ENCODE peak calls at places on chromosomes 13 and 19, in nine cellular contexts. One of them, this sample, is unnamed.

GRCh38 chr13:44142911-44143665 is 230.5 kb upstream of the SERP2 start:
- DNase-seq in left kidney: no peak
- DNase-seq in WTC11: no peak
- DNase-seq in activated CD8-positive, alpha-beta memory T cell treated with anti-CD3 and anti-CD28 coated beads for 1 hour: no peak
- DNase-seq in NCI-H774: no peak
- DNase-seq in T-helper 9 cell: no peak
- DNase-seq in activated T-helper 1 cell treated with anti-CD3 and anti-CD28 coated beads, Interleukin-12 subunit alpha, Interleukin-12 subunit beta, Interleukin-2, Interleukin-4 antibody, amounts not matched to agents 30 ng/mL and 10 ng/mL and 1 ng/mL, durations not matched to agents 14 hours and 24 hours and 36 hours: no peak
- DNase-seq in hypothalamus: no peak
- DNase-seq in T-helper 1 cell: no peak
- DNase-seq in this sample: no peak

GRCh38 chr13:34172048-34172447 is 354.1 kb downstream of the RFC3 start:
- DNase-seq in NCI-H774: no peak
- DNase-seq in left kidney: no peak
- DNase-seq in T-helper 9 cell: no peak
- DNase-seq in activated T-helper 1 cell treated with anti-CD3 and anti-CD28 coated beads, Interleukin-12 subunit alpha, Interleukin-12 subunit beta, Interleukin-2, Interleukin-4 antibody, amounts not matched to agents 30 ng/mL and 10 ng/mL and 1 ng/mL, durations not matched to agents 14 hours and 24 hours and 36 hours: no peak
- DNase-seq in T-helper 1 cell: no peak
- DNase-seq in WTC11: no peak
- DNase-seq in activated CD8-positive, alpha-beta memory T cell treated with anti-CD3 and anti-CD28 coated beads for 1 hour: no peak
- DNase-seq in hypothalamus: no peak
- DNase-seq in this sample: no peak

GRCh38 chr19:50565984-50566903 is 2.0 kb downstream of the LRRC4B start:
- DNase-seq in left kidney: peak
- DNase-seq in hypothalamus: peak
- DNase-seq in activated CD8-positive, alpha-beta memory T cell treated with anti-CD3 and anti-CD28 coated beads for 1 hour: no peak
- DNase-seq in NCI-H774: no peak
- DNase-seq in activated T-helper 1 cell treated with anti-CD3 and anti-CD28 coated beads, Interleukin-12 subunit alpha, Interleukin-12 subunit beta, Interleukin-2, Interleukin-4 antibody, amounts not matched to agents 30 ng/mL and 10 ng/mL and 1 ng/mL, durations not matched to agents 14 hours and 24 hours and 36 hours: no peak
- DNase-seq in T-helper 9 cell: no peak
- DNase-seq in WTC11: peak
- DNase-seq in T-helper 1 cell: no peak
- DNase-seq in this sample: no peak

GRCh38 chr19:15584541-15585115 is 30.4 kb upstream of the CYP4F8 start:
- DNase-seq in T-helper 1 cell: peak
- DNase-seq in activated T-helper 1 cell treated with anti-CD3 and anti-CD28 coated beads, Interleukin-12 subunit alpha, Interleukin-12 subunit beta, Interleukin-2, Interleukin-4 antibody, amounts not matched to agents 30 ng/mL and 10 ng/mL and 1 ng/mL, durations not matched to agents 14 hours and 24 hours and 36 hours: peak
- DNase-seq in NCI-H774: peak
- DNase-seq in WTC11: peak
- DNase-seq in hypothalamus: no peak
- DNase-seq in activated CD8-positive, alpha-beta memory T cell treated with anti-CD3 and anti-CD28 coated beads for 1 hour: peak
- DNase-seq in T-helper 9 cell: peak
- DNase-seq in left kidney: peak
- DNase-seq in this sample: no peak

GRCh38 chr19:964116-964520 is 20.0 kb upstream of the WDR18 start:
- DNase-seq in T-helper 1 cell: no peak
- DNase-seq in hypothalamus: no peak
- DNase-seq in activated T-helper 1 cell treated with anti-CD3 and anti-CD28 coated beads, Interleukin-12 subunit alpha, Interleukin-12 subunit beta, Interleukin-2, Interleukin-4 antibody, amounts not matched to agents 30 ng/mL and 10 ng/mL and 1 ng/mL, durations not matched to agents 14 hours and 24 hours and 36 hours: no peak
- DNase-seq in left kidney: no peak
- DNase-seq in T-helper 9 cell: no peak
- DNase-seq in WTC11: no peak
- DNase-seq in NCI-H774: no peak
- DNase-seq in activated CD8-positive, alpha-beta memory T cell treated with anti-CD3 and anti-CD28 coated beads for 1 hour: no peak
- DNase-seq in this sample: no peak

GRCh38 chr13:32594339-32594738 is 8.1 kb downstream of the PDS5B start:
- DNase-seq in T-helper 1 cell: no peak
- DNase-seq in activated T-helper 1 cell treated with anti-CD3 and anti-CD28 coated beads, Interleukin-12 subunit alpha, Interleukin-12 subunit beta, Interleukin-2, Interleukin-4 antibody, amounts not matched to agents 30 ng/mL and 10 ng/mL and 1 ng/mL, durations not matched to agents 14 hours and 24 hours and 36 hours: no peak
- DNase-seq in activated CD8-positive, alpha-beta memory T cell treated with anti-CD3 and anti-CD28 coated beads for 1 hour: no peak
- DNase-seq in NCI-H774: no peak
- DNase-seq in hypothalamus: no peak
- DNase-seq in WTC11: no peak
- DNase-seq in T-helper 9 cell: no peak
- DNase-seq in left kidney: no peak
- DNase-seq in this sample: no peak

GRCh38 chr19:7293795-7294570 is at the start of gene INSR:
- DNase-seq in NCI-H774: peak
- DNase-seq in T-helper 1 cell: no peak
- DNase-seq in activated CD8-positive, alpha-beta memory T cell treated with anti-CD3 and anti-CD28 coated beads for 1 hour: peak
- DNase-seq in hypothalamus: peak
- DNase-seq in activated T-helper 1 cell treated with anti-CD3 and anti-CD28 coated beads, Interleukin-12 subunit alpha, Interleukin-12 subunit beta, Interleukin-2, Interleukin-4 antibody, amounts not matched to agents 30 ng/mL and 10 ng/mL and 1 ng/mL, durations not matched to agents 14 hours and 24 hours and 36 hours: peak
- DNase-seq in T-helper 9 cell: no peak
- DNase-seq in WTC11: peak
- DNase-seq in left kidney: peak
- DNase-seq in this sample: peak

GRCh38 chr19:17926044-17926443 is 6.8 kb upstream of the CCDC124 start:
- DNase-seq in T-helper 1 cell: no peak
- DNase-seq in NCI-H774: no peak
- DNase-seq in activated CD8-positive, alpha-beta memory T cell treated with anti-CD3 and anti-CD28 coated beads for 1 hour: no peak
- DNase-seq in left kidney: no peak
- DNase-seq in hypothalamus: no peak
- DNase-seq in activated T-helper 1 cell treated with anti-CD3 and anti-CD28 coated beads, Interleukin-12 subunit alpha, Interleukin-12 subunit beta, Interleukin-2, Interleukin-4 antibody, amounts not matched to agents 30 ng/mL and 10 ng/mL and 1 ng/mL, durations not matched to agents 14 hours and 24 hours and 36 hours: no peak
- DNase-seq in T-helper 9 cell: no peak
- DNase-seq in WTC11: no peak
- DNase-seq in this sample: no peak

GRCh38 chr19:3207466-3208242 is 16.8 kb upstream of the CELF5 start:
- DNase-seq in WTC11: peak
- DNase-seq in T-helper 9 cell: no peak
- DNase-seq in activated T-helper 1 cell treated with anti-CD3 and anti-CD28 coated beads, Interleukin-12 subunit alpha, Interleukin-12 subunit beta, Interleukin-2, Interleukin-4 antibody, amounts not matched to agents 30 ng/mL and 10 ng/mL and 1 ng/mL, durations not matched to agents 14 hours and 24 hours and 36 hours: no peak
- DNase-seq in left kidney: no peak
- DNase-seq in hypothalamus: no peak
- DNase-seq in T-helper 1 cell: no peak
- DNase-seq in NCI-H774: no peak
- DNase-seq in activated CD8-positive, alpha-beta memory T cell treated with anti-CD3 and anti-CD28 coated beads for 1 hour: no peak
- DNase-seq in this sample: no peak

GRCh38 chr19:49475995-49476880 is 2.2 kb downstream of the FLT3LG start:
- DNase-seq in NCI-H774: no peak
- DNase-seq in activated CD8-positive, alpha-beta memory T cell treated with anti-CD3 and anti-CD28 coated beads for 1 hour: no peak
- DNase-seq in activated T-helper 1 cell treated with anti-CD3 and anti-CD28 coated beads, Interleukin-12 subunit alpha, Interleukin-12 subunit beta, Interleukin-2, Interleukin-4 antibody, amounts not matched to agents 30 ng/mL and 10 ng/mL and 1 ng/mL, durations not matched to agents 14 hours and 24 hours and 36 hours: peak
- DNase-seq in left kidney: peak
- DNase-seq in T-helper 9 cell: peak
- DNase-seq in T-helper 1 cell: no peak
- DNase-seq in hypothalamus: no peak
- DNase-seq in WTC11: peak
- DNase-seq in this sample: no peak

GRCh38 chr13:109668433-109669233 is 117.8 kb downstream of the IRS2 start:
- DNase-seq in NCI-H774: no peak
- DNase-seq in WTC11: no peak
- DNase-seq in activated T-helper 1 cell treated with anti-CD3 and anti-CD28 coated beads, Interleukin-12 subunit alpha, Interleukin-12 subunit beta, Interleukin-2, Interleukin-4 antibody, amounts not matched to agents 30 ng/mL and 10 ng/mL and 1 ng/mL, durations not matched to agents 14 hours and 24 hours and 36 hours: no peak
- DNase-seq in activated CD8-positive, alpha-beta memory T cell treated with anti-CD3 and anti-CD28 coated beads for 1 hour: no peak
- DNase-seq in T-helper 1 cell: no peak
- DNase-seq in T-helper 9 cell: no peak
- DNase-seq in hypothalamus: no peak
- DNase-seq in left kidney: peak
- DNase-seq in this sample: no peak